ENCODE peak calls at places on chromosomes 13 and 19, in eight cellular contexts. One of them, this sample, is unnamed.

GRCh38 chr13:33228645-33229445 is 56.7 kb downstream of the STARD13 start:
- DNase-seq in stimulated activated CD8-positive, alpha-beta memory T cell treated with anti-CD3 and anti-CD28 coated beads, Interleukin-4, amount 100 ng/mL, for 1 hour: no peak
- DNase-seq in activated CD4-positive, alpha-beta T cell treated with anti-CD3 and anti-CD28 coated beads for 1 hour: no peak
- DNase-seq in GM04504: peak; percentile 55
- DNase-seq in thyroid gland: peak; percentile 43
- DNase-seq in amniotic stem cell: no peak
- DNase-seq in epithelial cell of prostate: no peak
- DNase-seq in adrenal gland: no peak
- DNase-seq in this sample: no peak

GRCh38 chr19:18995804-18996241 is 37.5 kb downstream of the SUGP2 start:
- DNase-seq in stimulated activated CD8-positive, alpha-beta memory T cell treated with anti-CD3 and anti-CD28 coated beads, Interleukin-4, amount 100 ng/mL, for 1 hour: no peak
- DNase-seq in amniotic stem cell: peak; percentile 68
- DNase-seq in adrenal gland: peak; percentile 74
- DNase-seq in activated CD4-positive, alpha-beta T cell treated with anti-CD3 and anti-CD28 coated beads for 1 hour: no peak
- DNase-seq in epithelial cell of prostate: no peak
- DNase-seq in thyroid gland: peak; percentile 55
- DNase-seq in GM04504: peak; percentile 63
- DNase-seq in this sample: no peak

GRCh38 chr13:51832471-51833152 is 12.4 kb downstream of the TMEM272 start:
- DNase-seq in adrenal gland: peak; percentile 57
- DNase-seq in activated CD4-positive, alpha-beta T cell treated with anti-CD3 and anti-CD28 coated beads for 1 hour: peak; percentile 40
- DNase-seq in stimulated activated CD8-positive, alpha-beta memory T cell treated with anti-CD3 and anti-CD28 coated beads, Interleukin-4, amount 100 ng/mL, for 1 hour: no peak
- DNase-seq in amniotic stem cell: no peak
- DNase-seq in GM04504: no peak
- DNase-seq in epithelial cell of prostate: no peak
- DNase-seq in thyroid gland: peak; percentile 17
- DNase-seq in this sample: no peak

GRCh38 chr19:58154287-58154678 is 3.7 kb upstream of the ZNF329 start:
- DNase-seq in epithelial cell of prostate: no peak
- DNase-seq in amniotic stem cell: no peak
- DNase-seq in adrenal gland: peak; percentile 68
- DNase-seq in GM04504: peak; percentile 26
- DNase-seq in activated CD4-positive, alpha-beta T cell treated with anti-CD3 and anti-CD28 coated beads for 1 hour: no peak
- DNase-seq in thyroid gland: peak; percentile 93
- DNase-seq in stimulated activated CD8-positive, alpha-beta memory T cell treated with anti-CD3 and anti-CD28 coated beads, Interleukin-4, amount 100 ng/mL, for 1 hour: no peak
- DNase-seq in this sample: no peak

GRCh38 chr13:29754486-29754806 is 96.0 kb downstream of the UBL3 start:
- DNase-seq in amniotic stem cell: no peak
- DNase-seq in stimulated activated CD8-positive, alpha-beta memory T cell treated with anti-CD3 and anti-CD28 coated beads, Interleukin-4, amount 100 ng/mL, for 1 hour: no peak
- DNase-seq in activated CD4-positive, alpha-beta T cell treated with anti-CD3 and anti-CD28 coated beads for 1 hour: no peak
- DNase-seq in thyroid gland: no peak
- DNase-seq in GM04504: no peak
- DNase-seq in adrenal gland: peak; percentile 19
- DNase-seq in epithelial cell of prostate: no peak
- DNase-seq in this sample: no peak

GRCh38 chr19:33110201-33110910 is 21.6 kb upstream of the WDR88 start:
- DNase-seq in adrenal gland: no peak
- DNase-seq in epithelial cell of prostate: no peak
- DNase-seq in amniotic stem cell: no peak
- DNase-seq in activated CD4-positive, alpha-beta T cell treated with anti-CD3 and anti-CD28 coated beads for 1 hour: no peak
- DNase-seq in GM04504: no peak
- DNase-seq in thyroid gland: no peak
- DNase-seq in stimulated activated CD8-positive, alpha-beta memory T cell treated with anti-CD3 and anti-CD28 coated beads, Interleukin-4, amount 100 ng/mL, for 1 hour: no peak
- DNase-seq in this sample: no peak

GRCh38 chr13:21894703-21895699 is 224.1 kb downstream of the FGF9 start:
- DNase-seq in adrenal gland: no peak
- DNase-seq in activated CD4-positive, alpha-beta T cell treated with anti-CD3 and anti-CD28 coated beads for 1 hour: no peak
- DNase-seq in stimulated activated CD8-positive, alpha-beta memory T cell treated with anti-CD3 and anti-CD28 coated beads, Interleukin-4, amount 100 ng/mL, for 1 hour: no peak
- DNase-seq in epithelial cell of prostate: no peak
- DNase-seq in thyroid gland: no peak
- DNase-seq in GM04504: no peak
- DNase-seq in amniotic stem cell: no peak
- DNase-seq in this sample: no peak

GRCh38 chr19:4414800-4415251 is 12.4 kb downstream of the CHAF1A start:
- DNase-seq in thyroid gland: no peak
- DNase-seq in epithelial cell of prostate: no peak
- DNase-seq in adrenal gland: peak; percentile 53
- DNase-seq in stimulated activated CD8-positive, alpha-beta memory T cell treated with anti-CD3 and anti-CD28 coated beads, Interleukin-4, amount 100 ng/mL, for 1 hour: no peak
- DNase-seq in amniotic stem cell: no peak
- DNase-seq in GM04504: no peak
- DNase-seq in activated CD4-positive, alpha-beta T cell treated with anti-CD3 and anti-CD28 coated beads for 1 hour: no peak
- DNase-seq in this sample: no peak

GRCh38 chr13:101998129-101998528 is 403.7 kb downstream of the FGF14 start:
- DNase-seq in thyroid gland: no peak
- DNase-seq in GM04504: no peak
- DNase-seq in activated CD4-positive, alpha-beta T cell treated with anti-CD3 and anti-CD28 coated beads for 1 hour: no peak
- DNase-seq in adrenal gland: no peak
- DNase-seq in amniotic stem cell: no peak
- DNase-seq in epithelial cell of prostate: no peak
- DNase-seq in stimulated activated CD8-positive, alpha-beta memory T cell treated with anti-CD3 and anti-CD28 coated beads, Interleukin-4, amount 100 ng/mL, for 1 hour: no peak
- DNase-seq in this sample: no peak

GRCh38 chr19:35549174-35549788 is 3.9 kb downstream of the TMEM147 start:
- DNase-seq in stimulated activated CD8-positive, alpha-beta memory T cell treated with anti-CD3 and anti-CD28 coated beads, Interleukin-4, amount 100 ng/mL, for 1 hour: no peak
- DNase-seq in adrenal gland: peak; percentile 53
- DNase-seq in activated CD4-positive, alpha-beta T cell treated with anti-CD3 and anti-CD28 coated beads for 1 hour: peak; percentile 26
- DNase-seq in thyroid gland: peak; percentile 67
- DNase-seq in GM04504: peak; percentile 29
- DNase-seq in epithelial cell of prostate: no peak
- DNase-seq in amniotic stem cell: peak; percentile 49
- DNase-seq in this sample: peak; percentile 42

GRCh38 chr19:54429545-54430227 is 14.4 kb downstream of the TTYH1 start:
- DNase-seq in epithelial cell of prostate: no peak
- DNase-seq in GM04504: no peak
- DNase-seq in adrenal gland: no peak
- DNase-seq in amniotic stem cell: no peak
- DNase-seq in activated CD4-positive, alpha-beta T cell treated with anti-CD3 and anti-CD28 coated beads for 1 hour: no peak
- DNase-seq in stimulated activated CD8-positive, alpha-beta memory T cell treated with anti-CD3 and anti-CD28 coated beads, Interleukin-4, amount 100 ng/mL, for 1 hour: no peak
- DNase-seq in thyroid gland: no peak
- DNase-seq in this sample: no peak

GRCh38 chr13:31007392-31007791 is 74.9 kb downstream of the TEX26 start:
- DNase-seq in epithelial cell of prostate: no peak
- DNase-seq in amniotic stem cell: no peak
- DNase-seq in activated CD4-positive, alpha-beta T cell treated with anti-CD3 and anti-CD28 coated beads for 1 hour: no peak
- DNase-seq in adrenal gland: no peak
- DNase-seq in GM04504: no peak
- DNase-seq in stimulated activated CD8-positive, alpha-beta memory T cell treated with anti-CD3 and anti-CD28 coated beads, Interleukin-4, amount 100 ng/mL, for 1 hour: no peak
- DNase-seq in thyroid gland: no peak
- DNase-seq in this sample: no peak

GRCh38 chr13:65292488-65292901 is 1937.6 kb downstream of the PCDH9 start:
- DNase-seq in thyroid gland: no peak
- DNase-seq in stimulated activated CD8-positive, alpha-beta memory T cell treated with anti-CD3 and anti-CD28 coated beads, Interleukin-4, amount 100 ng/mL, for 1 hour: no peak
- DNase-seq in adrenal gland: peak; percentile 20
- DNase-seq in epithelial cell of prostate: no peak
- DNase-seq in amniotic stem cell: peak; percentile 86
- DNase-seq in GM04504: peak; percentile 19
- DNase-seq in activated CD4-positive, alpha-beta T cell treated with anti-CD3 and anti-CD28 coated beads for 1 hour: no peak
- DNase-seq in this sample: no peak

GRCh38 chr13:99895428-99895998 is 76.1 kb downstream of the ZIC5 start:
- DNase-seq in adrenal gland: no peak
- DNase-seq in activated CD4-positive, alpha-beta T cell treated with anti-CD3 and anti-CD28 coated beads for 1 hour: no peak
- DNase-seq in stimulated activated CD8-positive, alpha-beta memory T cell treated with anti-CD3 and anti-CD28 coated beads, Interleukin-4, amount 100 ng/mL, for 1 hour: no peak
- DNase-seq in epithelial cell of prostate: no peak
- DNase-seq in GM04504: no peak
- DNase-seq in amniotic stem cell: no peak
- DNase-seq in thyroid gland: no peak
- DNase-seq in this sample: no peak

GRCh38 chr13:60074397-60074796 is 89.3 kb downstream of the DIAPH3 start:
- DNase-seq in stimulated activated CD8-positive, alpha-beta memory T cell treated with anti-CD3 and anti-CD28 coated beads, Interleukin-4, amount 100 ng/mL, for 1 hour: no peak
- DNase-seq in thyroid gland: no peak
- DNase-seq in epithelial cell of prostate: no peak
- DNase-seq in amniotic stem cell: no peak
- DNase-seq in GM04504: no peak
- DNase-seq in adrenal gland: no peak
- DNase-seq in activated CD4-positive, alpha-beta T cell treated with anti-CD3 and anti-CD28 coated beads for 1 hour: no peak
- DNase-seq in this sample: no peak

GRCh38 chr13:45817833-45818232 is 33.7 kb downstream of the SIAH3 start:
- DNase-seq in amniotic stem cell: no peak
- DNase-seq in stimulated activated CD8-positive, alpha-beta memory T cell treated with anti-CD3 and anti-CD28 coated beads, Interleukin-4, amount 100 ng/mL, for 1 hour: no peak
- DNase-seq in adrenal gland: no peak
- DNase-seq in epithelial cell of prostate: no peak
- DNase-seq in thyroid gland: no peak
- DNase-seq in activated CD4-positive, alpha-beta T cell treated with anti-CD3 and anti-CD28 coated beads for 1 hour: no peak
- DNase-seq in GM04504: no peak
- DNase-seq in this sample: no peak

GRCh38 chr19:29672319-29672932 is 7.2 kb downstream of the PLEKHF1 start:
- DNase-seq in stimulated activated CD8-positive, alpha-beta memory T cell treated with anti-CD3 and anti-CD28 coated beads, Interleukin-4, amount 100 ng/mL, for 1 hour: no peak
- DNase-seq in amniotic stem cell: no peak
- DNase-seq in epithelial cell of prostate: no peak
- DNase-seq in adrenal gland: no peak
- DNase-seq in GM04504: no peak
- DNase-seq in thyroid gland: no peak
- DNase-seq in activated CD4-positive, alpha-beta T cell treated with anti-CD3 and anti-CD28 coated beads for 1 hour: no peak
- DNase-seq in this sample: no peak